ENCODE peak calls at places on chromosome 14, in six cellular contexts. X is heart left ventricle, C is transverse colon, W is esophagus squamous epithelium, I is ovary, R is spleen. B is an unnamed sample. For H3K4me1 and H3K36me3, the result is how much of the 10 kb centered on the place peaks cover.

GRCh38 chr14:100605230-100605629 is 18.0 kb upstream of the BEGAIN start:
- DNase-seq in X (no peak), C (no peak), W (no peak), I (no peak), R (no peak), B (peak)

GRCh38 chr14:55599250-55599879 is 19.4 kb downstream of the KTN1 start:
- DNase-seq in X (peak), C (peak), W (no peak), I (peak), R (no peak), B (peak)

GRCh38 chr14:105497671-105498429 is 6.8 kb downstream of the TEDC1 start:
- DNase-seq in X (no peak), C (no peak), W (no peak), I (no peak), R (no peak), B (peak)

GRCh38 chr14:100900837-100901390 is 2.6 kb downstream of the RTL1 start:
- DNase-seq in X (no peak), C (peak), W (no peak), I (no peak), R (peak), B (peak)

GRCh38 chr14:100289916-100290606 is 16.2 kb downstream of the SLC25A29 start:
- DNase-seq in X (no peak), C (peak), W (no peak), I (no peak), R (peak), B (no peak)

GRCh38 chr14:90491221-90491867 is 94.5 kb downstream of the CALM1 start:
- DNase-seq in X (peak), C (no peak), W (no peak), I (peak), R (peak), B (peak)

GRCh38 chr14:101654051-101654450 is 92.8 kb downstream of the DIO3 start:
- DNase-seq in X (no peak), C (no peak), W (no peak), I (no peak), R (no peak), B (no peak)

GRCh38 chr14:100618763-100619320 is 31.6 kb upstream of the BEGAIN start:
- DNase-seq in X (no peak), C (peak), W (no peak), I (no peak), R (no peak), B (peak)

GRCh38 chr14:71650187-71650586 is 282.0 kb upstream of the RGS6 start:
- DNase-seq in X (no peak), C (no peak), W (no peak), I (no peak), R (no peak), B (no peak)

GRCh38 chr14:26870722-26871121 is 272.9 kb upstream of the NOVA1 start:
- DNase-seq in X (no peak), C (no peak), W (no peak), I (no peak), R (no peak), B (no peak)

GRCh38 chr14:49461529-49462401 is 124.4 kb downstream of the RPS29 start:
- DNase-seq in X (no peak), C (peak), W (peak), I (no peak), R (no peak), B (peak)

GRCh38 chr14:106417224-106418049 is 891.1 kb downstream of the TMEM121 start:
- DNase-seq in X (peak), C (peak), W (no peak), I (peak), R (peak), B (peak)

DNA sequence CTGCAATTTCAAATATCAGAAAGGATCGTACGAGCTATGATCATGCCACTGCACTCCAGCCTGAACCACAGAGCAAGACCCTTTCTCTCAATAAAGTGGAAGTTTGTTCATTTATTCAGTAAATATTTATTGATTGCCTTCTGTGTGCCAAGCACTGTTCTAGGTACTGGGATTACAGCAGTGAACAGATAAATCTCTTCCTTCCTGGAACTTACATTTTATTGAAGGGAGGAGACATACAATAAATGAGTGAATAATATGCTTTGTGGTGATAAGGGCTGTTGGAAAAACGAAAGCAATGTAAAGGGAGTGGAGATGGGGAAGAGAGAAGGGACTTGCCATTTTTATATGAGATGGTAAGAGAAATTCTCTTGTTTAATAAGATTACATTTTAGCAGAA is 1.6 kb downstream of the GSKIP start:
- DNase-seq in X (no peak), C (no peak), W (no peak), I (no peak), R (no peak), B (no peak)
- TF ChIP-seq POLR2A in X (no peak), C (peak), W (no peak), I (no peak), R (no peak), B (no peak)

GRCh38 chr14:93063393-93063792 is 52.3 kb downstream of the ITPK1 start:
- DNase-seq in X (no peak), C (no peak), W (no peak), I (no peak), R (no peak), B (no peak)
- H3K4me1 ChIP-seq in X (under half), C (under half), W (under half), I (under half), R (half or more), B (under half)

GRCh38 chr14:24089890-24090289 is 4.2 kb upstream of the PCK2 start:
- DNase-seq in X (no peak), C (no peak), W (no peak), I (no peak), R (peak), B (no peak)
- H3K36me3 ChIP-seq in X (under half), C (under half), W (under half), I (under half), R (under half), B (under half)

DNA sequence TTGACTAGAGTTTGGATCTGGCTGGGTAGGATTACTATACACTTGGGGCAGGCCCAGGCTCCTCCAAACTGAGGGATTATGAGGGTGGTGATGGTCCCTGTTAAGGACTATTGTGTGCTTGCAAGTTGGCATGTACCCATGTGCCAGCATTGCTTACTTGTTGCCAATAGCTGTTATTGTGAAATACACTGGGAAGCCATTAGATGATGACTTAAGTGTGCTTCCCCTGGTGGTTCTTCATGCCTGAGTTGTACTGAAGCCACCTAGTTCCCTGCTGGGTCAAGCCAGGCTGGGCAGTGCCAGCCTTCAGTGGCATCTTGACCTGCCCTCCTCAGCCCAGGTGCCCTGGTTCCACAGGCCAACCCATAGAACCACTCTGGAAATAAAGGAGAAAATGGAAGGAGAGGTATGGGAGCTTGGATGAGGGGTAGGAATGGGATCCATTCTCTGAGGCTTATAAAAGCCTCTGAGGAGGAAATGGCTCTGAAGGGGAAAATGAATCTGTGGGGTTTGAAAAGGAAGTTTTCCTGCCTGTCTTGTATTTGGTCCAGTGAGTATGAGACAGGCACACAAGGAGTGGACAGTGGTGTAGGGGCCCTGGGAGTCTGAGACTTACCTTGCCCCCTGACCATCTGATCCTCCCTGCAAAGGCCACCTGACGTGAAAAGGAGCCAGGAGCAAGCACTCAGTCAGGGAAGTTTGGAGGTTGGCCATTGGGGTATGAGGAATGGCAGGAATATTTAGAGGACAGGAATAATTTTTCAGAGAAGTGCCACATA is 724 bp downstream of the LTB4R start:
- DNase-seq in X (peak), C (no peak), W (no peak), I (no peak), R (peak), B (peak)
- TF ChIP-seq POLR2A in X (no peak), C (no peak), W (no peak), I (no peak), R (no peak), B (no peak)

DNA sequence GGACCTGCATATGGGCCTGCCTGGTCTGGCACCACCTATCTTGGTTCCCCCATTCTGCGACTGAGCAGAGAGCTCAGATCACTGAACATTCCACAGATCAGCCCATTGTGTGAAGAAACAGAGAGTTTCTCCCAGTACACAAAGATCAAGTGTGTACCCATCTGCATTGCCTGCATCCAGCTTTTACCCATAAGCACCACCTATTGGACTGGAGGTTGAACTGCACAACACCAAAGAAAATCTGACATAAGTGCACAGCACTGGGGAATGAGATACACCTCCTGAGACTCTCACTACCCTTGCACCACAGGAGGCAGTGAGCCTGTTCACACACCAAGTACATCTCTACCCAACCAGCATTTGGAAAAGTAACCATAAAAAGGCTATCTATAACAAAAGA is 362.6 kb upstream of the CLEC14A start:
- DNase-seq in X (no peak), C (no peak), W (no peak), I (no peak), R (no peak), B (no peak)
- H3K4me1 ChIP-seq in X (under half), C (under half), W (under half), I (under half), R (under half), B (under half)

DNA sequence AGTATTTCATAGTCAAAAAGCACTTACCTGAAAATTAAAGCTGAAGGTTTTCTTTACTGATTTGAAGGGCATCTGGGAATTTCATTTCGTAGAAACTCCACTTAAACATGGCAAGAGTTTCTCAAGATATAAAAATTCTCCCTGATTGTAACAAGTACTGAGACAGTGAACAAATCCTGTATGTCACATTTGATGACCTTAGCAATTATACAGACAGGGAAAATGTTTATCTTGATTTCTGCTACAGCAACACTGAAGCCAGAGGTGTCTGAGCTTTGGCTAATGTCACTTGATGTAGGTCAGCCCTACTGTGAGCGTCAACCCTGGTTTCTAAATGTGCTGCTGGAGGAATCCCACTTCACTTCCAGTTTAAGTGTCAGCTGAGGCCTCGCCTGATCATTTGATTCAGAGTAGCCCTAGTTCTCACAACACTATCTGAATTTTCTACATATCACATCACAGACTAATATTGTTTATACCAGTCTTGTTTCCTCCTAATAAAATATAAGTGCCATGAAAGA is 20.9 kb downstream of the RTRAF start:
- DNase-seq in X (no peak), C (no peak), W (no peak), I (no peak), R (no peak), B (no peak)
- H3K36me3 ChIP-seq in X (half or more), C (under half), W (under half), I (under half), R (half or more), B (under half)

DNA sequence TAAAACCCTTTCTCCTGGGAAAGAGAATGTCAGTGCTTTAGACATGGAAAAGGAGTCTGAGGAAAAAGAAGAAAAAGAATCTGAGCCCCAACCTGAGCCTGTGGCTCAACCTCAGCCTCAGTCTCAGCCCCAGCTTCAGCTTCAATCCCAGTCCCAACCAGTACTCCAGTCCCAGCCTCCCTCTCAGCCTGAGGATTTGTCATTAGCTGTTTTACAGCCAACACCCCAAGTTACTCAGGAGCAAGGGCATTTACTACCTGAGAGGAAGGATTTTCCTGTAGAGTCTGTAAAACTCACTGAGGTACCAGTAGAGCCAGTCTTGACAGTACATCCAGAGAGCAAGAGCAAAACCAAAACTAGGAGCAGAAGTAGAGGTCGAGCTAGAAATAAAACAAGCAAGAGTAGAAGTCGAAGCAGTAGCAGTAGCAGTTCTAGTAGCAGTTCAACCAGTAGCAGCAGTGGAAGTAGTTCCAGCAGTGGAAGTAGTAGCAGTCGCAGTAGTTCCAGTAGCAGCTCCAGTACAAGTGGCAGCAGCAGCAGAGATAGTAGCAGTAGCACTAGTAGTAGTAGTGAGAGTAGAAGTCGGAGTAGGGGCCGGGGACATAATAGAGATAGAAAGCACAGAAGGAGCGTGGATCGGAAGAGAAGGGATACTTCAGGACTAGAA is 6.1 kb downstream of the PNN start:
- DNase-seq in X (no peak), C (no peak), W (no peak), I (no peak), R (no peak), B (no peak)
- TF ChIP-seq POLR2A in X (no peak), C (no peak), W (no peak), I (no peak), R (no peak), B (no peak)

GRCh38 chr14:23146423-23146910 is 27.4 kb upstream of the CEBPE start:
- DNase-seq in X (no peak), C (no peak), W (no peak), I (no peak), R (no peak), B (no peak)

GRCh38 chr14:23145794-23146422 is 26.9 kb upstream of the CEBPE start:
- DNase-seq in X (no peak), C (no peak), W (no peak), I (no peak), R (no peak), B (no peak)

GRCh38 chr14:23142826-23143225 is 23.8 kb upstream of the CEBPE start:
- DNase-seq in X (no peak), C (no peak), W (no peak), I (no peak), R (no peak), B (no peak)

GRCh38 chr14:23141706-23142467 is 22.8 kb upstream of the CEBPE start:
- DNase-seq in X (peak), C (peak), W (no peak), I (peak), R (no peak), B (no peak)

DNA sequence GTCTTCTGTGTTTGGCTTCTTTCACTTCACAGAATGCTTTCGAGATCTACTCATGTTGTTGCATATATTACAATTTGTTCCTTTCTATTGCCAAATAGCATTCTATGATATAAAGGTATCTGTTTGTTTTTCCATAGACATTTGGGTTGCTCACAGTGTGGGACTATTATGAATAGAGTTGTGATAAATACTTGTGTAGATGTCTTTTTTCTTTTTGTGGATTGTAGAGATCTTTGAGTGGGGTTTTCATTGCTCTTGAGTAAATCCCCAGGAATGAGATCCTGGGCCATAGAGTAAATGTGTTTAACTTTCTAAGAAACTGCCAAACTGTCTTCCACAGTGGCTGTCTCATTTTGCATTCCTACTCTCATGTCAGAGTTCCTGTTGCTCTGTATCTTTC is 24.9 kb upstream of the CEBPE start:
- DNase-seq in X (no peak), C (no peak), W (no peak), I (no peak), R (no peak), B (no peak)
- H3K4me1 ChIP-seq in X (under half), C (under half), W (under half), I (under half), R (under half), B (under half)

DNA sequence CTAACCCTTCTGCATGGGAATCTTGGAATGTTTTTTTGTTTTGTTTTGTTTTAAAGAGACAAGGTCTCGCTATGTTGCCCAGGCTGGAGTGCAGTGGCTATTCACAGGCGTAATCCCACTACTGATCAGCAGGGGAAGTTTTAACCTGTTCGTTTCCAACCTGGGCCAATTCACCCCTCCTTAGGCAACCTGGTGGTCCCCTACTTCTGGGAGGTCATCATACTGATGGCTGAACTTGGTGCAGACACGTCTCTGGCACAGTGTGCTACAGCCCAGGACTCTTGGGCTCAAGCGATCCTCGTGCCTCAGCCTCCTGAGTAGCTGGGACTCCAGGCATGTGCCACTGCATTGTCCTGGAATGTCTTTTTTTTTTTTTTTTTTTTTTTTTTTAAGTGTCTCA is 48.9 kb upstream of the ISM2 start:
- DNase-seq in X (no peak), C (no peak), W (no peak), I (no peak), R (no peak), B (no peak)
- H3K36me3 ChIP-seq in X (half or more), C (under half), W (under half), I (under half), R (half or more), B (under half)

B was measured in right lobe of liver.